ENCODE peak calls at places on chromosomes 4 and X, in seven cellular contexts. U, B, I, L, A, V and G are unnamed samples.

GRCh38 chr4:151302432-151302831 is 23.0 kb downstream of the SH3D19 start:
- DNase-seq in U (no peak), B (no peak), I (no peak), L (peak; percentile 9), A (no peak), V (peak; percentile 31), G (no peak)

GRCh38 chrX:110847334-110847733 is 51.7 kb upstream of the CHRDL1 start:
- DNase-seq in U (peak; percentile 19), B (no peak), I (peak; percentile 25), L (peak; percentile 77), A (no peak), V (peak; percentile 54), G (peak; percentile 34)

GRCh38 chr4:170017252-170017651 is 8.9 kb downstream of the MFAP3L start:
- DNase-seq in U (no peak), B (no peak), I (no peak), L (no peak), A (no peak), V (no peak), G (no peak)

GRCh38 chr4:106256190-106256589 is 59.8 kb downstream of the TBCK start:
- DNase-seq in U (no peak), B (no peak), I (no peak), L (no peak), A (no peak), V (no peak), G (no peak)

GRCh38 chr4:2835978-2836377 is 7.7 kb upstream of the ADD1 start:
- DNase-seq in U (no peak), B (no peak), I (no peak), L (no peak), A (no peak), V (no peak), G (no peak)

GRCh38 chr4:144178414-144178813 is 37.9 kb upstream of the GYPA start:
- DNase-seq in U (no peak), B (no peak), I (no peak), L (no peak), A (no peak), V (no peak), G (no peak)

GRCh38 chr4:11821774-11822430 is 393.2 kb upstream of the HS3ST1 start:
- DNase-seq in U (no peak), B (no peak), I (no peak), L (no peak), A (no peak), V (no peak), G (no peak)

GRCh38 chrX:65644621-65645287 is 22.7 kb upstream of the MSN start:
- DNase-seq in U (no peak), B (peak; percentile 82), I (no peak), L (peak; percentile 92), A (peak; percentile 73), V (peak; percentile 89), G (peak; percentile 77)

GRCh38 chrX:20513185-20513584 is 246.5 kb upstream of the RPS6KA3 start:
- DNase-seq in U (no peak), B (no peak), I (no peak), L (no peak), A (no peak), V (peak; percentile 38), G (no peak)

GRCh38 chrX:77910108-77910840 is at the start of gene ATP7A:
- DNase-seq in U (peak; percentile 87), B (peak; percentile 89), I (peak; percentile 89), L (peak; percentile 93), A (peak; percentile 95), V (peak; percentile 90), G (peak; percentile 87)

GRCh38 chrX:106955004-106955772 is 35.0 kb downstream of the CLDN2 start:
- DNase-seq in U (no peak), B (no peak), I (no peak), L (peak; percentile 58), A (no peak), V (no peak), G (peak; percentile 23)